ENCODE peak calls at places on chromosomes 13 and 19, in four cellular contexts. J is neuronal stem cell; Z is CD4-positive, alpha-beta memory T cell; C is naive thymus-derived CD4-positive, alpha-beta T cell. K is an unnamed sample. For H3K4me1, the result is how much of the 10 kb centered on the place peaks cover.

GRCh38 chr13:46126552-46127171 is 21.8 kb upstream of the CPB2 start:
- DNase-seq in Z (peak), J (peak), C (peak), K (peak)

GRCh38 chr13:39035799-39036198 is 2.1 kb downstream of the PROSER1 start:
- DNase-seq in J (no peak), Z (no peak), C (no peak), K (no peak)

GRCh38 chr13:70253834-70254233 is 145.6 kb upstream of the KLHL1 start:
- DNase-seq in C (no peak), J (no peak), Z (no peak), K (no peak)

GRCh38 chr19:53868892-53869804 is 1.5 kb downstream of the MYADM start:
- DNase-seq in C (peak), J (peak), Z (peak), K (peak)

GRCh38 chr13:48162182-48162581 is 67.3 kb upstream of the MED4 start:
- DNase-seq in C (no peak), J (no peak), Z (no peak), K (no peak)

GRCh38 chr13:98988782-98989181 is 10.9 kb upstream of the DOCK9 start:
- DNase-seq in Z (no peak), J (no peak), C (no peak), K (no peak)

GRCh38 chr13:52103386-52103785 is 25.5 kb downstream of the NEK5 start:
- DNase-seq in Z (no peak), C (no peak), J (no peak), K (no peak)

GRCh38 chr13:109101550-109102144 is 472.2 kb downstream of the MYO16 start:
- DNase-seq in C (no peak), Z (no peak), J (no peak), K (no peak)

GRCh38 chr13:58587183-58587582 is 955.6 kb downstream of the PCDH17 start:
- DNase-seq in J (no peak), C (no peak), Z (no peak), K (no peak)

GRCh38 chr13:48625396-48626076 is 28.2 kb upstream of the CYSLTR2 start:
- DNase-seq in J (no peak), Z (no peak), C (no peak), K (no peak)

GRCh38 chr13:88085036-88085435 is 413.9 kb downstream of the SLITRK5 start:
- DNase-seq in J (no peak), Z (no peak), C (no peak), K (no peak)

GRCh38 chr19:39138221-39139211 is 12.9 kb downstream of the PAK4 start:
- DNase-seq in C (no peak), Z (no peak), J (no peak), K (no peak)

GRCh38 chr19:39135701-39136100 is 10.1 kb downstream of the PAK4 start:
- DNase-seq in J (no peak), C (no peak), Z (no peak), K (no peak)

GRCh38 chr19:39136225-39136940 is 10.8 kb downstream of the PAK4 start:
- DNase-seq in C (no peak), J (no peak), Z (no peak), K (no peak)

GRCh38 chr19:39139305-39140194 is 14.0 kb downstream of the PAK4 start:
- DNase-seq in C (no peak), J (no peak), Z (no peak), K (no peak)

GRCh38 chr19:39137131-39137530 is 11.5 kb downstream of the PAK4 start:
- DNase-seq in J (no peak), Z (no peak), C (no peak), K (no peak)
- H3K27ac ChIP-seq in J (no peak), Z (no peak), C (no peak), K (peak)

GRCh38 chr19:16460454-16460853 is 11.3 kb downstream of the EPS15L1 start:
- DNase-seq in Z (no peak), C (no peak), J (no peak), K (no peak)
- H3K4me1 ChIP-seq in Z (under half), C (under half), J (under half), K (half or more)

DNA sequence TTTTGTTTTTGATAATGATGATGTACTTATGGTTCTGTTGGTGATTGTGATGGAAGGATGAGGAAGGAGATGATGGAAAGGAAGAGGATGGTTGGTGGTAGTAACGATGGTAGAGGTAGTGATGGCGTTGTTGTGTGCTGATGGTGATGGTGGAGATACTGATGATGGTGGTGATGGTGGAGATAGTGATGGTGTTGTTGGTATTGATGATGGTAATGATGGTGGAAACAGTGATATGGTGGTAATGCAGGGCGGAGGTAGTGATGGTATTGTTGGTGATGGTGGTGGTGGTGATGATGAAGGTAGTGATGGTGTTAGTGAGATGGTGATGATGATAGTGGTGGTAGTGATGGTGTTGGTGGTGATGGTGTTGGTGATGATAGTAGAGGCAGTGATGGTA is 12.7 kb downstream of the CLEC17A start:
- DNase-seq in J (no peak), C (no peak), Z (no peak), K (no peak)
- H3K27ac ChIP-seq in J (no peak), C (no peak), Z (no peak), K (no peak)

GRCh38 chr19:43767316-43767715 is 12.6 kb upstream of the SMG9 start:
- DNase-seq in C (no peak), Z (no peak), J (no peak), K (no peak)
- H3K4me1 ChIP-seq in C (under half), Z (under half), J (under half), K (half or more)

GRCh38 chr19:47607564-47608073 is 1.3 kb upstream of the BICRA start:
- DNase-seq in Z (no peak), J (no peak), C (peak), K (no peak)
- H3K27ac ChIP-seq in Z (peak), J (peak), C (peak), K (peak)

DNA sequence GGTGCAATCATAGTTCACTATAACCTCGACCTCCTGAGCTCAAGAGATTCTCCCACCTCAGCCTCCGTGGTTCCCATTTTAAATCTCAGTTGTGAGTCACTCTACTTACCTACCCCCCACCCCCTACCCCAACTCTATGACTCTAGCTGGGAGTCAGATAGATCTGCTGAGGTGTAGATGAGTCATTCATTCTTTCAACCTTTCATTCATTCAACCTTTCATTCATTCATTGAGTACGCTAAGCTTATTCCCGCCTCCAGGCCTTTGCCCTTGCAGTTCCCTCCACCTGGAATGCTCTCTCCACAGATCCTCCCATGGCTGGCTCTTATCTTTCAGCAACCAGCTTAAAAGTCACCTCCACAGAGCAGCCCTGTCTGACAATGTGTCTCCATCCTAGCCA is 1.1 kb upstream of the MAST1 start:
- DNase-seq in J (no peak), C (no peak), Z (no peak), K (no peak)
- H3K4me1 ChIP-seq in J (under half), C (under half), Z (half or more), K (under half)

GRCh38 chr13:100673376-100673830 is 1.2 kb downstream of the TMTC4 start:
- DNase-seq in Z (no peak), C (no peak), J (no peak), K (peak)

GRCh38 chr13:100675660-100676129 is 1.1 kb upstream of the TMTC4 start:
- DNase-seq in C (no peak), J (no peak), Z (no peak), K (no peak)

GRCh38 chr13:100674848-100675659 is 459 bp upstream of the TMTC4 start:
- DNase-seq in C (peak), J (peak), Z (peak), K (peak)

GRCh38 chr13:100674363-100674847 is at the start of gene TMTC4:
- DNase-seq in J (peak), Z (no peak), C (no peak), K (no peak)

DNA sequence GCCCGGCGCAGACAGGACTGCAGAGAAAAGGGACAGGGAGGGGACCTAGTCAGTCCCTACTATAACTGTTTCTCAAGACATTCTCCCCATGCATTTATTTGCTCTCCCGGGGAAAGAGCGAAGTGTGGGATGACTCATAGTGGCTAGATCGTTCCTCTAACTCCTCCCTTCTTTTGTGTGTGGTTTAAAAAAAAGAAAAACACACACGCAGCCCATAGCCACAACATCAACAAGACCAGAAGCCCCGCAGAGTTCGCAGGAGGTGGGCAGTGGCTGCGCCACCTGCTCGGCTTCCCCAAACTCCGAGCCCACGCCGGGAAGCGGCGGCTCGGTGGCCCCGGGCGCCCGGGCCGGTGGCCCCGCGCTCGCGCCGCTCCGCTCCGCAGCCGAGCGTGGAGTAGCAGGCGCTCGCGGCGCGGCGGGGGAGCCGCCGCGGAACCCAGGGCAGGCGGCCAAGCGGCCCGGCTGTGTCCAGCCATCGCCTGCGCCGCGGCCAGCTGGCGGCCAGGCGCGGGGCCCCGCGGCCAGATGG is 698 bp downstream of the TMTC4 start:
- DNase-seq in C (peak), Z (peak), J (peak), K (no peak)
- H3K27ac ChIP-seq in C (no peak), Z (no peak), J (no peak), K (peak)

DNA sequence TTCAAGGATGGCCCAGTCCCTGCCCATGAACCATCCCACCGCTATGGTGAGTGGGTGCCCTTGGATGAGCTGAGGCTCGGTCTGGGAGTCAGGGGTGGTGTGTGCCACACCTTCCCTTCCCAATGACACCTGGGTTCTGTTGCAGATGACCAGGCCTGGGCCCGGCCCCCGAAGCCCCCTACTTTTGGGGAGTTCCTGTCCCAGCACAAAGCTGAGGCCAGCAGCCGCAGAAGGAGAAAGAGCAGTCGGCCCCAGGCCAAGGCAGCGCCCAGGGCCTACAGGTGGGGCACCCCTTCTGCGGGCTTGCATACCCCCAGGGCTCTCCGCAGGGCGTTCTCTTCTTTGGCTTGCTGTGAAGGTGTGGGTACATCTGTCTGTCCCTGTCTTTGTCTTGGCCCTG is 4.3 kb upstream of the INAFM1 start:
- DNase-seq in C (no peak), J (no peak), Z (no peak), K (peak)
- H3K4me1 ChIP-seq in C (under half), J (under half), Z (under half), K (under half)

GRCh38 chr19:2089001-2089711 is 7.0 kb downstream of the MOB3A start:
- DNase-seq in C (no peak), J (no peak), Z (no peak), K (no peak)
- H3K27ac ChIP-seq in C (peak), J (no peak), Z (peak), K (peak)

DNA sequence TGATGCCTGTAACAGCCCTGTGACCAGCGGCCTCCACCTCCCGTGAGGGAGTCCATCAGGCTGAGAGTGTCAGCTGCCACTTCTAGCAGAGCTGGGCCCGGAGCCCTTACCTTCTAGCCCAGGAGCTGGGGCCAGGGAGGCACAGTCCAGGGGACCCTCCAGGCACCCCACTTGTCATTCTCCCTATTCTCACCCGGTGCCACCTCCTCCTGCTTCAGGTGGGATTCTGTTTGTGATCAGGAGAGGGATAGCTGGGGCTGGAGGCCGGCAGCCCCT is 4.1 kb downstream of the RASA3 start:
- DNase-seq in J (no peak), C (no peak), Z (no peak), K (no peak)
- H3K4me1 ChIP-seq in J (under half), C (half or more), Z (half or more), K (half or more)

K was measured in spleen.